ENCODE peak calls at places on chromosomes 5 and 9, in six cellular contexts. U is memory B cell, W is iris pigment epithelial cell, H is pancreas, V is epithelial cell of prostate, E is HuH-7. Y is an unnamed sample.

GRCh38 chr5:17037751-17038150 is 101.7 kb upstream of the MYO10 start:
- DNase-seq in U (no peak), W (peak), H (no peak), V (no peak), E (no peak), Y (no peak)

GRCh38 chr5:172860520-172861443 is 26.7 kb downstream of the ERGIC1 start:
- DNase-seq in U (no peak), W (peak), H (no peak), V (no peak), E (no peak), Y (no peak)

GRCh38 chr9:89601856-89602562 is 2.8 kb upstream of the GADD45G start:
- DNase-seq in U (no peak), W (no peak), H (no peak), V (no peak), E (no peak), Y (no peak)

GRCh38 chr9:708182-708555 is 133.3 kb upstream of the DMRT1 start:
- DNase-seq in U (no peak), W (no peak), H (no peak), V (no peak), E (no peak), Y (no peak)

GRCh38 chr5:79235222-79235577 is 731 bp upstream of the JMY start:
- DNase-seq in U (no peak), W (peak), H (no peak), V (no peak), E (peak), Y (no peak)

GRCh38 chr5:144484124-144484897 is 313.6 kb downstream of the KCTD16 start:
- DNase-seq in U (no peak), W (peak), H (no peak), V (peak), E (no peak), Y (no peak)

GRCh38 chr5:177501874-177502678 is 4.7 kb upstream of the PDLIM7 start:
- DNase-seq in U (no peak), W (no peak), H (no peak), V (no peak), E (no peak), Y (no peak)

GRCh38 chr9:75265525-75265972 is 177.2 kb downstream of the OSTF1 start:
- DNase-seq in U (peak), W (peak), H (no peak), V (no peak), E (peak), Y (peak)

GRCh38 chr5:71838286-71838685 is 119.2 kb downstream of the CARTPT start:
- DNase-seq in U (no peak), W (no peak), H (no peak), V (no peak), E (no peak), Y (no peak)

GRCh38 chr5:137858223-137858916 is 9.3 kb upstream of the MYOT start:
- DNase-seq in U (no peak), W (peak), H (no peak), V (no peak), E (no peak), Y (no peak)

GRCh38 chr5:149799965-149800516 is 69.9 kb downstream of the PPARGC1B start:
- DNase-seq in U (no peak), W (no peak), H (no peak), V (no peak), E (no peak), Y (no peak)

GRCh38 chr5:154179846-154180710 is 10.5 kb upstream of the GALNT10 start:
- DNase-seq in U (peak), W (peak), H (no peak), V (peak), E (peak), Y (peak)

GRCh38 chr9:124412228-124412575 is 3.0 kb downstream of the PSMB7 start:
- DNase-seq in U (no peak), W (peak), H (no peak), V (no peak), E (no peak), Y (no peak)

GRCh38 chr9:128310461-128310860 is 11.8 kb downstream of the TRUB2 start:
- DNase-seq in U (no peak), W (no peak), H (no peak), V (no peak), E (no peak), Y (peak)

GRCh38 chr5:37839441-37840035 is 303 bp downstream of the GDNF start:
- DNase-seq in U (no peak), W (peak), H (peak), V (no peak), E (peak), Y (peak)

GRCh38 chr5:67246108-67246507 is 49.5 kb upstream of the CD180 start:
- DNase-seq in U (peak), W (peak), H (no peak), V (peak), E (no peak), Y (peak)

GRCh38 chr9:136695435-136695895 is 8.2 kb upstream of the AGPAT2 start:
- DNase-seq in U (no peak), W (no peak), H (peak), V (peak), E (no peak), Y (no peak)

GRCh38 chr9:112366591-112366990 is 13.3 kb upstream of the HSDL2 start:
- DNase-seq in U (no peak), W (no peak), H (no peak), V (no peak), E (no peak), Y (peak)

GRCh38 chr5:77012601-77013000 is 17.6 kb upstream of the AGGF1 start:
- DNase-seq in U (no peak), W (peak), H (no peak), V (peak), E (no peak), Y (no peak)

GRCh38 chr5:9421823-9422354 is 124.0 kb downstream of the SEMA5A start:
- DNase-seq in U (no peak), W (no peak), H (no peak), V (no peak), E (no peak), Y (no peak)

GRCh38 chr5:163585206-163585605 is 79.8 kb downstream of the MAT2B start:
- DNase-seq in U (no peak), W (peak), H (no peak), V (no peak), E (no peak), Y (no peak)

GRCh38 chr9:14277202-14277601 is 36.7 kb downstream of the NFIB start:
- DNase-seq in U (no peak), W (peak), H (no peak), V (peak), E (no peak), Y (no peak)

GRCh38 chr9:89519393-89519805 is 21.5 kb upstream of the SEMA4D start:
- DNase-seq in U (no peak), W (peak), H (no peak), V (peak), E (no peak), Y (no peak)

GRCh38 chr9:37996050-37996811 is 72.8 kb downstream of the SHB start:
- DNase-seq in U (no peak), W (no peak), H (peak), V (no peak), E (no peak), Y (no peak)

GRCh38 chr5:150161242-150162141 is 5.1 kb upstream of the CDX1 start:
- DNase-seq in U (peak), W (peak), H (peak), V (no peak), E (peak), Y (peak)

GRCh38 chr5:78467744-78468357 is 107.4 kb downstream of the SCAMP1 start:
- DNase-seq in U (peak), W (peak), H (no peak), V (no peak), E (peak), Y (peak)

GRCh38 chr9:99351647-99352046 is 129.6 kb downstream of the SEC61B start:
- DNase-seq in U (no peak), W (no peak), H (no peak), V (no peak), E (no peak), Y (peak)

GRCh38 chr5:138964547-138965174 is 89.5 kb upstream of the LRRTM2 start:
- DNase-seq in U (no peak), W (no peak), H (no peak), V (no peak), E (no peak), Y (no peak)

GRCh38 chr9:107163370-107163769 is 119.7 kb upstream of the RAD23B start:
- DNase-seq in U (no peak), W (no peak), H (no peak), V (no peak), E (no peak), Y (no peak)

GRCh38 chr5:138369706-138370105 is 17.2 kb downstream of the KDM3B start:
- DNase-seq in U (no peak), W (peak), H (no peak), V (no peak), E (no peak), Y (no peak)

GRCh38 chr9:136711751-136712689 is at the start of gene DIPK1B:
- DNase-seq in U (no peak), W (no peak), H (peak), V (no peak), E (peak), Y (peak)

GRCh38 chr9:91285729-91286353 is 75.9 kb downstream of the AUH start:
- DNase-seq in U (no peak), W (peak), H (no peak), V (no peak), E (no peak), Y (peak)

GRCh38 chr5:7321724-7322123 is 74.2 kb upstream of the ADCY2 start:
- DNase-seq in U (no peak), W (peak), H (no peak), V (peak), E (no peak), Y (peak)

Y was measured in SK-MEL-5.